ENCODE peak calls at places on chromosomes 2 and 18, in seven cellular contexts. V, X, L, M, S, G and Y are unnamed samples.
A peak's percentile ranks its signal among the peaks of the same experiment; 100 is the strongest.

GRCh38 chr2:134120718-134121630 is 132.9 kb upstream of the MGAT5 start:
- DNase-seq in V (no peak), X (no peak), L (peak; percentile 87), M (peak; percentile 56), S (no peak), G (no peak), Y (peak; percentile 35)

GRCh38 chr18:13834501-13835015 is 10.6 kb downstream of the MC5R start:
- DNase-seq in V (no peak), X (no peak), L (no peak), M (no peak), S (no peak), G (no peak), Y (peak; percentile 43)

GRCh38 chr18:75811156-75811555 is 383.7 kb upstream of the SMIM21 start:
- DNase-seq in V (no peak), X (no peak), L (no peak), M (no peak), S (no peak), G (no peak), Y (no peak)

GRCh38 chr2:11688222-11689069 is 18.5 kb upstream of the NTSR2 start:
- DNase-seq in V (peak; percentile 9), X (peak; percentile 61), L (peak; percentile 94), M (peak; percentile 89), S (no peak), G (peak; percentile 48), Y (peak; percentile 53)

GRCh38 chr2:181124499-181124898 is 144.1 kb downstream of the UBE2E3 start:
- DNase-seq in V (no peak), X (no peak), L (no peak), M (no peak), S (no peak), G (no peak), Y (no peak)

GRCh38 chr2:230664128-230664527 is 48.5 kb upstream of the CAB39 start:
- DNase-seq in V (no peak), X (no peak), L (no peak), M (no peak), S (no peak), G (no peak), Y (no peak)

GRCh38 chr2:126657146-126657635 is 1.2 kb downstream of the GYPC start:
- DNase-seq in V (no peak), X (no peak), L (no peak), M (no peak), S (no peak), G (no peak), Y (no peak)

GRCh38 chr18:79644006-79644665 is 35.5 kb upstream of the CTDP1 start:
- DNase-seq in V (peak; percentile 15), X (peak; percentile 88), L (peak; percentile 93), M (peak; percentile 90), S (no peak), G (peak; percentile 50), Y (peak; percentile 75)

GRCh38 chr2:99810241-99810640 is 320.4 kb upstream of the REV1 start:
- DNase-seq in V (no peak), X (no peak), L (no peak), M (no peak), S (no peak), G (no peak), Y (peak; percentile 5)

GRCh38 chr2:192286093-192286701 is 91.5 kb upstream of the TMEFF2 start:
- DNase-seq in V (no peak), X (peak; percentile 31), L (peak; percentile 19), M (no peak), S (no peak), G (peak; percentile 35), Y (no peak)

GRCh38 chr2:179017958-179018357 is 32.0 kb downstream of the CCDC141 start:
- DNase-seq in V (no peak), X (no peak), L (no peak), M (no peak), S (no peak), G (no peak), Y (no peak)

GRCh38 chr18:12442946-12443345 is 35.2 kb downstream of the PRELID3A start:
- DNase-seq in V (no peak), X (no peak), L (no peak), M (no peak), S (no peak), G (no peak), Y (no peak)

GRCh38 chr2:95392730-95393455 is 9.6 kb upstream of the FAHD2A start:
- DNase-seq in V (no peak), X (no peak), L (no peak), M (peak; percentile 35), S (no peak), G (no peak), Y (no peak)

GRCh38 chr2:67600472-67600871 is 203.3 kb downstream of the ETAA1 start:
- DNase-seq in V (no peak), X (no peak), L (no peak), M (peak; percentile 8), S (no peak), G (no peak), Y (no peak)

DNA sequence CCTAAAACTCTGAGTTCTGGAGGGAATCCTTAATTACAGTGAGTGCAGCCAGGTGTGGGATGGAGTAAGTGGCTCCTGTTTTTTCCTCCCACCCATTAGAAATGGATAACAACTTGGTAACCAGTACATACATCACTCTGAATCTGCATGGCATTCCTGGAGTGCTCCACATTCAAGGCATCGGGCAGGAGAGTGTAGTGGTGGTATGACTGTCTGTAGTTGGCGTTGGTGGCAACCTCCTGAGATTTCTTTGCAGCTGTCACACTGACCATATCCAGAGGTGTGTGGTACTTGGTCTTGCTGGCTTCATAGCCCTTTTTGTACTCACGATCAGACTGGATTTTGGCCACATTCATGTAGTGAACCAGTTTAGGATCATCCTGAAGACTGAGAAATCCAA is 68.3 kb downstream of the NEB start:
- DNase-seq in V (no peak), X (no peak), L (no peak), M (no peak), S (no peak), G (no peak), Y (no peak)
- TF ChIP-seq JUND in V (no peak), X (no peak), L (no peak), M (no peak), S (no peak), G (no peak), Y (no peak)

DNA sequence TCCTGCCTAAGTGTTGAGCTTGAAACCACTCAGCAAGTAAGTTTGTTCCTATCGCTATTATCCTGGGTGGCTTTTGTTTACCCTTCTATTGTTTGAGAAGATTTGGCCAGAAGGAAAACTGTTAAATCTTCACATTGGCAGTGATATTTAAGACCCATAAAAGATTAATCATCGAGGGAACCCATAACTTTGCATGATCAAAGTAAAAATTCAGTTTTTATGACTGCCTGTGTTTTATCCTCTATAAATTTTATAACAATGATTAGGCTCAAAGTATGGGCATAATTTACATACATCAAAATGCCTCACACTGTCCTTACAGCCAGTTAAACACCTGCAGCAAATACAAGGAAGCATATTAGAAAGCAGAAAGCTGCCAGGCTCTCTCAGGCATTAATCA is 289.1 kb downstream of the ICOS start:
- DNase-seq in V (no peak), X (no peak), L (no peak), M (no peak), S (no peak), G (no peak), Y (no peak)
- TF ChIP-seq JUND in V (no peak), X (no peak), L (no peak), M (no peak), S (no peak), G (no peak), Y (no peak)

GRCh38 chr2:120367221-120367620 is 21.3 kb downstream of the INHBB start:
- DNase-seq in V (no peak), X (no peak), L (no peak), M (no peak), S (no peak), G (no peak), Y (no peak)

GRCh38 chr2:120369250-120369649 is 23.3 kb downstream of the INHBB start:
- DNase-seq in V (no peak), X (no peak), L (no peak), M (no peak), S (no peak), G (no peak), Y (no peak)

GRCh38 chr2:120366698-120367097 is 20.8 kb downstream of the INHBB start:
- DNase-seq in V (no peak), X (no peak), L (no peak), M (no peak), S (no peak), G (no peak), Y (no peak)

GRCh38 chr2:120368086-120368485 is 22.1 kb downstream of the INHBB start:
- DNase-seq in V (no peak), X (no peak), L (no peak), M (no peak), S (no peak), G (no peak), Y (no peak)

GRCh38 chr2:120367649-120368048 is 21.7 kb downstream of the INHBB start:
- DNase-seq in V (no peak), X (no peak), L (no peak), M (no peak), S (no peak), G (no peak), Y (no peak)
- TF ChIP-seq JUND in V (no peak), X (no peak), L (no peak), M (no peak), S (no peak), G (no peak), Y (no peak)

GRCh38 chr2:197090713-197091367 is 164.3 kb upstream of the PGAP1 start:
- DNase-seq in V (no peak), X (no peak), L (peak; percentile 36), M (no peak), S (no peak), G (no peak), Y (no peak)
- TF ChIP-seq JUND in V (no peak), X (no peak), L (no peak), M (no peak), S (no peak), G (no peak), Y (no peak)

GRCh38 chr2:213043566-213043965 is 107.8 kb downstream of the IKZF2 start:
- DNase-seq in V (no peak), X (no peak), L (no peak), M (no peak), S (no peak), G (no peak), Y (no peak)
- TF ChIP-seq JUND in V (no peak), X (no peak), L (no peak), M (no peak), S (no peak), G (no peak), Y (no peak)

GRCh38 chr2:224393145-224393544 is 8.8 kb downstream of the FAM124B start:
- DNase-seq in V (no peak), X (no peak), L (no peak), M (peak; percentile 34), S (no peak), G (no peak), Y (no peak)

GRCh38 chr2:224398289-224398688 is 3.6 kb downstream of the FAM124B start:
- DNase-seq in V (no peak), X (no peak), L (no peak), M (no peak), S (no peak), G (no peak), Y (no peak)

GRCh38 chr2:224400174-224400810 is 1.6 kb downstream of the FAM124B start:
- DNase-seq in V (no peak), X (no peak), L (no peak), M (no peak), S (no peak), G (no peak), Y (no peak)

GRCh38 chr2:224392545-224392944 is 9.4 kb downstream of the FAM124B start:
- DNase-seq in V (no peak), X (no peak), L (no peak), M (peak; percentile 17), S (no peak), G (no peak), Y (no peak)

GRCh38 chr2:224395646-224396390 is 6.1 kb downstream of the FAM124B start:
- DNase-seq in V (no peak), X (no peak), L (no peak), M (no peak), S (no peak), G (no peak), Y (no peak)
- TF ChIP-seq JUND in V (no peak), X (no peak), L (no peak), M (no peak), S (no peak), G (no peak), Y (no peak)